ENCODE peak calls at places on chromosomes 7 and 10, in eight cellular contexts. U, A, O, B, Z, P, R and I are unnamed samples.

GRCh38 chr10:72503241-72503640 is 122.6 kb downstream of the MICU1 start:
- DNase-seq in A (no peak), P (no peak), U (no peak), O (peak), R (peak), B (no peak), Z (no peak), I (no peak)

GRCh38 chr7:105306160-105306784 is 82.4 kb downstream of the SRPK2 start:
- DNase-seq in U (no peak), B (no peak), A (no peak), R (no peak), O (peak), Z (no peak), P (no peak), I (no peak)

GRCh38 chr7:131234719-131235488 is 92.8 kb upstream of the MKLN1 start:
- DNase-seq in R (no peak), A (no peak), O (peak), U (no peak), P (no peak), B (no peak), Z (no peak), I (no peak)

GRCh38 chr7:133742709-133743538 is 384.2 kb upstream of the LRGUK start:
- DNase-seq in A (peak), U (no peak), B (no peak), P (peak), Z (no peak), R (peak), O (peak), I (peak)

GRCh38 chr7:108167460-108167859 is 37.3 kb upstream of the LAMB4 start:
- DNase-seq in P (no peak), U (no peak), R (peak), A (no peak), B (no peak), O (peak), Z (no peak), I (no peak)

GRCh38 chr7:41996381-41997035 is 240.5 kb downstream of the GLI3 start:
- DNase-seq in O (peak), A (no peak), Z (no peak), U (no peak), P (no peak), B (no peak), R (peak), I (no peak)

GRCh38 chr10:11473128-11473760 is 138.2 kb downstream of the USP6NL start:
- DNase-seq in A (no peak), U (no peak), O (peak), P (no peak), Z (no peak), R (no peak), B (no peak), I (no peak)

GRCh38 chr10:79351332-79351731 is 4.1 kb downstream of the PPIF start:
- DNase-seq in P (no peak), U (no peak), Z (no peak), O (no peak), A (no peak), R (no peak), B (no peak), I (no peak)

GRCh38 chr10:121303273-121303890 is 294.9 kb downstream of the FGFR2 start:
- DNase-seq in P (no peak), B (no peak), R (no peak), O (no peak), U (no peak), A (no peak), Z (no peak), I (no peak)

GRCh38 chr7:123680580-123680979 is 24.9 kb downstream of the LMOD2 start:
- DNase-seq in A (no peak), P (no peak), R (no peak), O (no peak), Z (no peak), B (no peak), U (no peak), I (no peak)

GRCh38 chr7:29239638-29240037 is 45.1 kb downstream of the CHN2 start:
- DNase-seq in R (no peak), B (no peak), O (no peak), A (no peak), Z (no peak), U (no peak), P (no peak), I (no peak)

GRCh38 chr10:60312818-60313588 is 76.7 kb downstream of the ANK3 start:
- DNase-seq in B (no peak), U (no peak), O (no peak), P (no peak), Z (no peak), R (peak), A (no peak), I (no peak)

GRCh38 chr10:77925795-77926565 is 575 bp downstream of the DLG5 start:
- DNase-seq in P (no peak), A (peak), U (peak), Z (peak), B (peak), O (peak), R (peak), I (peak)

GRCh38 chr10:19063991-19064390 is 15.4 kb downstream of the MALRD1 start:
- DNase-seq in R (no peak), Z (no peak), O (no peak), P (no peak), B (no peak), A (no peak), U (no peak), I (no peak)

GRCh38 chr7:156160811-156161210 is 348.5 kb upstream of the SHH start:
- DNase-seq in U (no peak), P (no peak), O (no peak), R (no peak), B (no peak), A (no peak), Z (peak), I (no peak)

GRCh38 chr7:84939888-84940287 is 247.0 kb downstream of the SEMA3D start:
- DNase-seq in R (no peak), U (peak), A (no peak), P (no peak), O (no peak), Z (no peak), B (no peak), I (no peak)

GRCh38 chr7:105656922-105657521 is 75.7 kb upstream of the EFCAB10 start:
- DNase-seq in P (no peak), A (no peak), R (peak), Z (peak), B (peak), O (peak), U (no peak), I (no peak)

GRCh38 chr7:1246871-1247526 is 14.3 kb downstream of the UNCX start:
- DNase-seq in P (no peak), O (no peak), B (no peak), Z (no peak), R (no peak), U (no peak), A (peak), I (no peak)